ENCODE peak calls at places on chromosome 11, in nine cellular contexts. H is mucosa of gallbladder; R is effector CD4-positive, alpha-beta T cell; Q is stomach; O is Daoy; C is T-cell; W is activated T-cell treated with anti-CD3 and anti-CD28 coated beads, Interleukin-2, amount 50 U/mL, for 72 hours; F is RWPE2; I is CD4-positive, alpha-beta T cell. G is an unnamed sample.

GRCh38 chr11:61002598-61002997 is 31.1 kb downstream of the CD6 start:
- DNase-seq in H (no peak), R (no peak), Q (no peak), O (no peak), C (no peak), W (peak), F (no peak), I (no peak), G (no peak)

GRCh38 chr11:119754199-119754598 is 25.2 kb upstream of the NECTIN1 start:
- DNase-seq in H (no peak), R (no peak), Q (no peak), O (no peak), C (no peak), W (no peak), F (no peak), I (no peak), G (no peak)

GRCh38 chr11:64146036-64146943 is 19.6 kb downstream of the MACROD1 start:
- DNase-seq in H (peak), R (peak), Q (peak), O (peak), C (peak), W (peak), F (peak), I (peak), G (peak)

GRCh38 chr11:117649656-117650055 is 147.4 kb downstream of the DSCAML1 start:
- DNase-seq in H (no peak), R (no peak), Q (no peak), O (no peak), C (no peak), W (no peak), F (no peak), I (no peak), G (no peak)

GRCh38 chr11:13009476-13009920 is 382 bp downstream of the RASSF10 start:
- DNase-seq in H (no peak), R (no peak), Q (no peak), O (no peak), C (no peak), W (no peak), F (no peak), I (no peak), G (no peak)

GRCh38 chr11:19597876-19598275 is 114.8 kb upstream of the NAV2 start:
- DNase-seq in H (no peak), R (no peak), Q (no peak), O (peak), C (no peak), W (no peak), F (no peak), I (no peak), G (peak)

GRCh38 chr11:44637477-44637876 is 72.0 kb downstream of the CD82 start:
- DNase-seq in H (no peak), R (no peak), Q (no peak), O (no peak), C (no peak), W (no peak), F (no peak), I (no peak), G (no peak)

GRCh38 chr11:26847459-26847858 is 125.6 kb upstream of the SLC5A12 start:
- DNase-seq in H (no peak), R (no peak), Q (no peak), O (no peak), C (no peak), W (no peak), F (no peak), I (no peak), G (no peak)

GRCh38 chr11:7436657-7437056 is 48.6 kb upstream of the OLFML1 start:
- DNase-seq in H (peak), R (no peak), Q (no peak), O (peak), C (peak), W (no peak), F (no peak), I (no peak), G (no peak)

GRCh38 chr11:69680688-69681087 is 5.5 kb upstream of the LTO1 start:
- DNase-seq in H (no peak), R (no peak), Q (no peak), O (no peak), C (no peak), W (no peak), F (no peak), I (no peak), G (no peak)

GRCh38 chr11:12269104-12269441 is 108.3 kb upstream of the PARVA start:
- DNase-seq in H (peak), R (no peak), Q (peak), O (no peak), C (no peak), W (no peak), F (no peak), I (no peak), G (no peak)

G was measured in RCC 7860.